ENCODE peak calls at places on chromosomes 13 and 19, in four cellular contexts. S is left lung; G is stimulated activated CD4-positive, alpha-beta T cell treated with anti-CD3 and anti-CD28 coated beads, Interleukin-15, amount 100 ng/mL, for 24 hours; J is SK-N-MC. C is an unnamed sample.

GRCh38 chr13:107585466-107585865 is 629.9 kb downstream of the LIG4 start:
- DNase-seq in J (no peak), G (no peak), S (no peak), C (no peak)

GRCh38 chr13:28356506-28357064 is 138.3 kb downstream of the FLT1 start:
- DNase-seq in J (no peak), G (no peak), S (no peak), C (no peak)

GRCh38 chr13:94173312-94173854 is 306.1 kb downstream of the DCT start:
- DNase-seq in S (no peak), J (no peak), G (no peak), C (peak; percentile 20)

GRCh38 chr13:70098669-70099068 is 9.0 kb upstream of the ATXN8OS start:
- DNase-seq in G (no peak), J (no peak), S (no peak), C (no peak)

GRCh38 chr13:112734696-112735547 is 45.1 kb downstream of the ATP11A start:
- DNase-seq in J (peak; percentile 52), G (no peak), S (no peak), C (no peak)

GRCh38 chr13:50196118-50196517 is 180.9 kb downstream of the KCNRG start:
- DNase-seq in J (no peak), G (no peak), S (no peak), C (no peak)

GRCh38 chr13:99690426-99691189 is 189.3 kb downstream of the TM9SF2 start:
- DNase-seq in S (no peak), J (no peak), G (no peak), C (no peak)

GRCh38 chr13:42495256-42495655 is 78.7 kb upstream of the TNFSF11 start:
- DNase-seq in G (peak; percentile 26), J (no peak), S (no peak), C (peak; percentile 30)

GRCh38 chr19:36114763-36115452 is at the start of gene POLR2I:
- DNase-seq in J (peak; percentile 98), S (peak; percentile 100), G (peak; percentile 98), C (peak; percentile 100)